ENCODE peak calls at places on chromosomes 11 and 22, in five cellular contexts. One of them, this sample, is unnamed.

GRCh38 chr22:28907311-28908008 is 24.1 kb downstream of the ZNRF3 start:
- DNase-seq in GM10248: peak; percentile 46
- DNase-seq in T-helper 2 cell: peak; percentile 68
- DNase-seq in NT2/D1: no peak
- DNase-seq in cerebellum: no peak
- DNase-seq in this sample: no peak

GRCh38 chr22:24833881-24834495 is 28.0 kb downstream of the SGSM1 start:
- DNase-seq in NT2/D1: no peak
- DNase-seq in GM10248: no peak
- DNase-seq in cerebellum: no peak
- DNase-seq in T-helper 2 cell: no peak
- DNase-seq in this sample: no peak

GRCh38 chr11:96127596-96127959 is 203.7 kb upstream of the MTMR2 start:
- DNase-seq in cerebellum: no peak
- DNase-seq in GM10248: no peak
- DNase-seq in T-helper 2 cell: no peak
- DNase-seq in NT2/D1: no peak
- DNase-seq in this sample: no peak

GRCh38 chr11:92298238-92298565 is 73.6 kb downstream of the FAT3 start:
- DNase-seq in NT2/D1: no peak
- DNase-seq in T-helper 2 cell: no peak
- DNase-seq in cerebellum: no peak
- DNase-seq in GM10248: no peak
- DNase-seq in this sample: no peak

GRCh38 chr22:31143038-31143437 is 2.7 kb upstream of the PLA2G3 start:
- DNase-seq in NT2/D1: no peak
- DNase-seq in GM10248: no peak
- DNase-seq in cerebellum: no peak
- DNase-seq in T-helper 2 cell: no peak
- DNase-seq in this sample: no peak

GRCh38 chr11:121048464-121049233 is 24.7 kb downstream of the TBCEL start:
- DNase-seq in T-helper 2 cell: no peak
- DNase-seq in NT2/D1: no peak
- DNase-seq in cerebellum: no peak
- DNase-seq in GM10248: no peak
- DNase-seq in this sample: no peak

GRCh38 chr11:105611837-105612480 is 2.1 kb downstream of the GRIA4 start:
- DNase-seq in T-helper 2 cell: no peak
- DNase-seq in NT2/D1: peak; percentile 9
- DNase-seq in cerebellum: no peak
- DNase-seq in GM10248: no peak
- DNase-seq in this sample: no peak

GRCh38 chr11:112016088-112016764 is 9.0 kb upstream of the DLAT start:
- DNase-seq in GM10248: peak; percentile 52
- DNase-seq in cerebellum: no peak
- DNase-seq in T-helper 2 cell: no peak
- DNase-seq in NT2/D1: no peak
- DNase-seq in this sample: no peak

GRCh38 chr22:26038365-26038764 is 130.9 kb upstream of the SEZ6L start:
- DNase-seq in NT2/D1: no peak
- DNase-seq in T-helper 2 cell: no peak
- DNase-seq in cerebellum: no peak
- DNase-seq in GM10248: no peak
- DNase-seq in this sample: peak; percentile 2

GRCh38 chr22:31932863-31933262 is 11.5 kb upstream of the YWHAH start:
- DNase-seq in GM10248: no peak
- DNase-seq in T-helper 2 cell: no peak
- DNase-seq in NT2/D1: no peak
- DNase-seq in cerebellum: no peak
- DNase-seq in this sample: no peak

GRCh38 chr22:44168206-44168605 is 12.5 kb upstream of the PARVG start:
- DNase-seq in T-helper 2 cell: no peak
- DNase-seq in cerebellum: no peak
- DNase-seq in GM10248: no peak
- DNase-seq in NT2/D1: no peak
- DNase-seq in this sample: no peak

GRCh38 chr11:65883058-65883761 is 3.6 kb downstream of the CTSW start:
- DNase-seq in T-helper 2 cell: no peak
- DNase-seq in cerebellum: no peak
- DNase-seq in NT2/D1: no peak
- DNase-seq in GM10248: no peak
- DNase-seq in this sample: no peak

GRCh38 chr11:134800826-134801225 is 388.8 kb upstream of the B3GAT1 start:
- DNase-seq in NT2/D1: no peak
- DNase-seq in GM10248: no peak
- DNase-seq in T-helper 2 cell: no peak
- DNase-seq in cerebellum: no peak
- DNase-seq in this sample: no peak

GRCh38 chr11:123559418-123559817 is 95.0 kb downstream of the SCN3B start:
- DNase-seq in GM10248: no peak
- DNase-seq in NT2/D1: no peak
- DNase-seq in cerebellum: no peak
- DNase-seq in T-helper 2 cell: no peak
- DNase-seq in this sample: no peak

GRCh38 chr22:42270512-42271190 is at the start of gene TCF20:
- DNase-seq in NT2/D1: no peak
- DNase-seq in T-helper 2 cell: peak; percentile 88
- DNase-seq in cerebellum: peak; percentile 92
- DNase-seq in GM10248: peak; percentile 96
- DNase-seq in this sample: no peak

GRCh38 chr11:106271686-106272085 is 194.2 kb downstream of the AASDHPPT start:
- DNase-seq in cerebellum: no peak
- DNase-seq in NT2/D1: no peak
- DNase-seq in GM10248: no peak
- DNase-seq in T-helper 2 cell: no peak
- DNase-seq in this sample: no peak

This sample was measured in iPS DF 6.9.